ENCODE peak calls at places on chromosomes 5 and 9, in four cellular contexts. One of them, this sample, is unnamed.

GRCh38 chr9:133950206-133950915 is 41.8 kb downstream of the VAV2 start:
- DNase-seq in tibial artery: no peak
- DNase-seq in pancreas: peak; percentile 43
- DNase-seq in fibroblast of lung: peak; percentile 41
- DNase-seq in this sample: no peak

GRCh38 chr9:104025945-104026344 is 68.2 kb upstream of the SMC2 start:
- DNase-seq in tibial artery: no peak
- DNase-seq in pancreas: no peak
- DNase-seq in fibroblast of lung: no peak
- DNase-seq in this sample: no peak

GRCh38 chr5:13328316-13328715 is 616.2 kb downstream of the DNAH5 start:
- DNase-seq in tibial artery: no peak
- DNase-seq in pancreas: no peak
- DNase-seq in fibroblast of lung: peak; percentile 41
- DNase-seq in this sample: no peak

GRCh38 chr5:2897276-2897990 is 146.0 kb upstream of the IRX2 start:
- DNase-seq in tibial artery: peak; percentile 50
- DNase-seq in pancreas: no peak
- DNase-seq in fibroblast of lung: no peak
- DNase-seq in this sample: no peak

GRCh38 chr9:124621371-124622328 is 114.5 kb upstream of the NR5A1 start:
- DNase-seq in tibial artery: no peak
- DNase-seq in pancreas: no peak
- DNase-seq in fibroblast of lung: peak; percentile 84
- DNase-seq in this sample: no peak

GRCh38 chr9:96382175-96382574 is 1.3 kb downstream of the SLC35D2 start:
- DNase-seq in tibial artery: no peak
- DNase-seq in pancreas: no peak
- DNase-seq in fibroblast of lung: peak; percentile 28
- DNase-seq in this sample: peak; percentile 3

GRCh38 chr9:14895806-14896205 is 14.4 kb downstream of the FREM1 start:
- DNase-seq in tibial artery: no peak
- DNase-seq in pancreas: no peak
- DNase-seq in fibroblast of lung: no peak
- DNase-seq in this sample: peak; percentile 84

GRCh38 chr9:36922548-36922947 is 111.5 kb downstream of the PAX5 start:
- DNase-seq in tibial artery: no peak
- DNase-seq in pancreas: no peak
- DNase-seq in fibroblast of lung: peak; percentile 74
- DNase-seq in this sample: peak; percentile 47

GRCh38 chr5:142293486-142293885 is 31.3 kb downstream of the SPRY4 start:
- DNase-seq in tibial artery: no peak
- DNase-seq in pancreas: no peak
- DNase-seq in fibroblast of lung: peak; percentile 39
- DNase-seq in this sample: no peak

GRCh38 chr5:116764941-116765340 is 190.3 kb upstream of the SEMA6A start:
- DNase-seq in tibial artery: no peak
- DNase-seq in pancreas: no peak
- DNase-seq in fibroblast of lung: no peak
- DNase-seq in this sample: no peak

GRCh38 chr9:78393932-78394331 is 97.0 kb downstream of the PSAT1 start:
- DNase-seq in tibial artery: no peak
- DNase-seq in pancreas: no peak
- DNase-seq in fibroblast of lung: no peak
- DNase-seq in this sample: no peak

GRCh38 chr9:112867275-112867991 is 23.2 kb downstream of the SLC46A2 start:
- DNase-seq in tibial artery: peak; percentile 63
- DNase-seq in pancreas: no peak
- DNase-seq in fibroblast of lung: peak; percentile 77
- DNase-seq in this sample: peak; percentile 94

GRCh38 chr5:158814521-158814920 is 285.2 kb downstream of the EBF1 start:
- DNase-seq in tibial artery: no peak
- DNase-seq in pancreas: no peak
- DNase-seq in fibroblast of lung: no peak
- DNase-seq in this sample: no peak

GRCh38 chr9:6894135-6894534 is 136.4 kb downstream of the KDM4C start:
- DNase-seq in tibial artery: no peak
- DNase-seq in pancreas: no peak
- DNase-seq in fibroblast of lung: no peak
- DNase-seq in this sample: no peak

GRCh38 chr5:142745268-142745667 is 24.9 kb upstream of the ARHGAP26 start:
- DNase-seq in tibial artery: no peak
- DNase-seq in pancreas: no peak
- DNase-seq in fibroblast of lung: no peak
- DNase-seq in this sample: no peak

GRCh38 chr5:15695171-15695676 is 195.2 kb downstream of the FBXL7 start:
- DNase-seq in tibial artery: no peak
- DNase-seq in pancreas: no peak
- DNase-seq in fibroblast of lung: peak; percentile 75
- DNase-seq in this sample: peak; percentile 6

GRCh38 chr5:5275211-5275610 is 135.1 kb downstream of the ADAMTS16 start:
- DNase-seq in tibial artery: no peak
- DNase-seq in pancreas: no peak
- DNase-seq in fibroblast of lung: no peak
- DNase-seq in this sample: no peak

GRCh38 chr5:53092242-53092641 is 17.3 kb downstream of the MOCS2 start:
- DNase-seq in tibial artery: no peak
- DNase-seq in pancreas: no peak
- DNase-seq in fibroblast of lung: no peak
- DNase-seq in this sample: no peak

GRCh38 chr9:88754452-88754851 is 219.5 kb downstream of the NXNL2 start:
- DNase-seq in tibial artery: no peak
- DNase-seq in pancreas: no peak
- DNase-seq in fibroblast of lung: no peak
- DNase-seq in this sample: no peak

GRCh38 chr5:75993638-75994037 is 89.5 kb upstream of the SV2C start:
- DNase-seq in tibial artery: no peak
- DNase-seq in pancreas: no peak
- DNase-seq in fibroblast of lung: no peak
- DNase-seq in this sample: no peak

GRCh38 chr9:94847486-94847885 is 121.0 kb downstream of the AOPEP start:
- DNase-seq in tibial artery: no peak
- DNase-seq in pancreas: no peak
- DNase-seq in fibroblast of lung: peak; percentile 96
- DNase-seq in this sample: no peak

GRCh38 chr5:94618029-94618492 is 343 bp downstream of the KIAA0825 start:
- DNase-seq in tibial artery: peak; percentile 74
- DNase-seq in pancreas: peak; percentile 79
- DNase-seq in fibroblast of lung: peak; percentile 79
- DNase-seq in this sample: peak; percentile 51

GRCh38 chr9:95009459-95009858 is 283.0 kb downstream of the AOPEP start:
- DNase-seq in tibial artery: no peak
- DNase-seq in pancreas: no peak
- DNase-seq in fibroblast of lung: peak; percentile 72
- DNase-seq in this sample: no peak

GRCh38 chr9:35736201-35736633 is 3.8 kb downstream of the CREB3 start:
- DNase-seq in tibial artery: no peak
- DNase-seq in pancreas: peak; percentile 55
- DNase-seq in fibroblast of lung: peak; percentile 66
- DNase-seq in this sample: peak; percentile 59

GRCh38 chr9:28909526-28909925 is 1336.2 kb upstream of the C9orf72 start:
- DNase-seq in tibial artery: no peak
- DNase-seq in pancreas: no peak
- DNase-seq in fibroblast of lung: no peak
- DNase-seq in this sample: no peak

GRCh38 chr5:79510638-79511037 is 3.3 kb downstream of the HOMER1 start:
- DNase-seq in tibial artery: no peak
- DNase-seq in pancreas: peak; percentile 61
- DNase-seq in fibroblast of lung: no peak
- DNase-seq in this sample: no peak

GRCh38 chr9:75649060-75649459 is 241.4 kb upstream of the PCSK5 start:
- DNase-seq in tibial artery: no peak
- DNase-seq in pancreas: no peak
- DNase-seq in fibroblast of lung: no peak
- DNase-seq in this sample: no peak

GRCh38 chr5:41335596-41335995 is 122.3 kb upstream of the C6 start:
- DNase-seq in tibial artery: no peak
- DNase-seq in pancreas: no peak
- DNase-seq in fibroblast of lung: no peak
- DNase-seq in this sample: no peak

GRCh38 chr9:11722957-11723356 is 970.2 kb upstream of the TYRP1 start:
- DNase-seq in tibial artery: no peak
- DNase-seq in pancreas: no peak
- DNase-seq in fibroblast of lung: no peak
- DNase-seq in this sample: no peak

DNA sequence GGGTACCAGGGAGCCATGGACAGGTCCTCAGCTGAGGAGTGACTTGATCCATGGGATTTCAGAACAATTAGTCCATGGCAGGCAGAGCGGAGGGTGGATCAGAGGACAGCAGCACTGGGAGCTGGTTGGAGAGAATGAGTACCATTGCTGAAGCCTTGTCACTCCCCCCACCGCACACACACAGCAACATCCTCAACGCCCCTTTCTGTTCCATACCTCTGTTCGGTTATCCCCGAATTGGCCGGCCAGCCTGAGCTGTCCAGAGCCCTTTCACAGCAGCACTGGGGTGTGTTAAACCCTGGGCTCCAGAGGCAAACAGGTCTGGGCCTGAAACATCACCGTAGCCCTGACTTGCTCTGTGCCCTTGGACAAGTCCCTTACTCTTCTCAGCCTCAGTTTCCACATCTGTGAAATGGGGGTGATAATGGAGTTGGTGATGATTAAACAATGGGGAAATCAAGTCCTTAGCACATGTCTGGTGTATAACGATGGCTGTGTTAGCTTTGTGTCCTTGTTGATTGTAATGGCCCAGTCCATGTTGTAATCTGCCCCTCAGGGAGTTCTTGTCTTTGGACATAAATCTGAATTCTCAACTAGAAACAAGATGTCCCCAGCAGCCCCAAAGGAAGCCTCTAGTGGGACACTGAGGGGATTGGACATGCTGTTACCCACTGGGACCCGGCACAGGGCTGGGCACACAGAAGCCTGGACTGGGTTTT is 16.9 kb downstream of the GSN start:
- DNase-seq in tibial artery: no peak
- DNase-seq in pancreas: no peak
- DNase-seq in fibroblast of lung: no peak
- DNase-seq in this sample: no peak
- H3K27ac ChIP-seq in tibial artery: peak overlapping the region; percentile 95
- H3K27ac ChIP-seq in pancreas: peak overlapping the region; percentile 68
- H3K27ac ChIP-seq in fibroblast of lung: peak overlapping the region; percentile 91
- H3K27ac ChIP-seq in this sample: peak overlapping the region; percentile 100

GRCh38 chr9:84404095-84404686 is 63.6 kb upstream of the SLC28A3 start:
- DNase-seq in tibial artery: no peak
- DNase-seq in pancreas: no peak
- DNase-seq in fibroblast of lung: no peak
- DNase-seq in this sample: no peak
- TF ChIP-seq CTCF in tibial artery: no peak
- TF ChIP-seq CTCF in pancreas: peak; percentile 41
- TF ChIP-seq CTCF in fibroblast of lung: peak; percentile 32
- TF ChIP-seq CTCF in this sample: peak; percentile 63

GRCh38 chr5:157540707-157541451 is 34.7 kb downstream of the ADAM19 start:
- DNase-seq in tibial artery: peak; percentile 75
- DNase-seq in pancreas: no peak
- DNase-seq in fibroblast of lung: peak; percentile 87
- DNase-seq in this sample: no peak
- H3K4me1 ChIP-seq in tibial artery: peaks cover 39% of the 10 kb centered on the region
- H3K4me1 ChIP-seq in pancreas: no peaks in the 10 kb centered on the region
- H3K4me1 ChIP-seq in fibroblast of lung: peaks cover 33% of the 10 kb centered on the region
- H3K4me1 ChIP-seq in this sample: no peaks in the 10 kb centered on the region

GRCh38 chr5:176508603-176509002 is 28.6 kb downstream of the RNF44 start:
- DNase-seq in tibial artery: no peak
- DNase-seq in pancreas: no peak
- DNase-seq in fibroblast of lung: peak; percentile 11
- DNase-seq in this sample: no peak
- H3K27ac ChIP-seq in tibial artery: no peak overlapping the region
- H3K27ac ChIP-seq in pancreas: no peak overlapping the region
- H3K27ac ChIP-seq in fibroblast of lung: no peak overlapping the region
- H3K27ac ChIP-seq in this sample: no peak overlapping the region

DNA sequence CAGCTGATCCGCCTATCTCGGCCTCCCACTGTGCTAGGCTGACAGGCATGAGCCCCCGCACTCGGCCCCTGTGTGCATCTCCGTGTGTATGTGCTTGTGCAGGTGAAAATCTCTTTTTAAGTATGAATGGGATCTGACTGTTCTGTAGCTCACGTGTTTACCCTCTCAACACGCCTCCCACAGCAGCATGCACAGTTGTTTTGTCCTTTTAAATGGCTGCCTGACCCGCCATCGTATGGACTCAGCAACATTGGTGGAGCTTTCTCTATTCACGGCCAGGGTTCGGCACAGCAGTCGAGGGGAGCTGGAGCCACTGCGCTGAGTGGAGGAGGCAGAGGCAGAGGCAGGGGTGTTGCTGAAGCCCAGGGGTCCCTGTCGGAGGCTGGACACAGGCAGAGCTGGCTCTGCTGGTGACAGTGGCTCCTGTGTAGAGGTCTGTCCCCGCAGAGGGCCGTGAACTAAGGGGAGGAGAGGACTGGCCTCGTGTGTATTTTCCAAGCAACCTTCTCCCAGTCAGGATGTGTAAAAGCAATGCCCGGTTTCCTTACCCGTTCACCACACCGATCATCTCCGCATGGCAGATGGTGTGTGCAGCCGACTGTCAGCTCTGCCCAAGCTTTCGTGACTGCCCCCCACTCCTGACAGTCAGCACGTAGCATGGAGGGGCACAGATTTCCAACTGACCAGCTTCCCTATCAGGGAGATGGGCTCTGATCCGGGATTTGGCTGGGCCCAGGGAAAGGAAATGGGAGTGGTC is 37.3 kb downstream of the MRPL36 start:
- DNase-seq in tibial artery: no peak
- DNase-seq in pancreas: no peak
- DNase-seq in fibroblast of lung: no peak
- DNase-seq in this sample: no peak
- TF ChIP-seq CTCF in tibial artery: no peak
- TF ChIP-seq CTCF in pancreas: no peak
- TF ChIP-seq CTCF in fibroblast of lung: no peak
- TF ChIP-seq CTCF in this sample: no peak

GRCh38 chr5:14445581-14446290 is 135.9 kb upstream of the OTULINL start:
- DNase-seq in tibial artery: no peak
- DNase-seq in pancreas: no peak
- DNase-seq in fibroblast of lung: peak; percentile 82
- DNase-seq in this sample: no peak
- H3K4me1 ChIP-seq in tibial artery: peaks cover 16% of the 10 kb centered on the region
- H3K4me1 ChIP-seq in pancreas: no peaks in the 10 kb centered on the region
- H3K4me1 ChIP-seq in fibroblast of lung: peaks cover 29% of the 10 kb centered on the region
- H3K4me1 ChIP-seq in this sample: peaks cover 17% of the 10 kb centered on the region

This sample was measured in foreskin keratinocyte.